ENCODE peak calls at places on chromosomes 2 and 18, in nine cellular contexts. One of them, this sample, is unnamed.

GRCh38 chr2:219570194-219570923 is 980 bp downstream of the OBSL1 start:
- DNase-seq in heart left ventricle: peak
- DNase-seq in stimulated activated CD8-positive, alpha-beta memory T cell treated with anti-CD3 and anti-CD28 coated beads, Interleukin-15, amount 100 ng/mL, for 24 hours: no peak
- DNase-seq in stimulated activated naive CD8-positive, alpha-beta T cell treated with anti-CD3 and anti-CD28 coated beads, Interleukin-15, Interleukin-2, amounts not matched to agents 100 U/mL and 50 U/mL, for 24 hours: peak
- DNase-seq in M059J: peak
- DNase-seq in NCI-H1105: no peak
- DNase-seq in dermis microvascular lymphatic vessel endothelial cell: peak
- DNase-seq in BJ: no peak
- DNase-seq in DMS153: no peak
- DNase-seq in this sample: peak

GRCh38 chr2:20438334-20439192 is 8.3 kb upstream of the RHOB start:
- DNase-seq in heart left ventricle: no peak
- DNase-seq in stimulated activated CD8-positive, alpha-beta memory T cell treated with anti-CD3 and anti-CD28 coated beads, Interleukin-15, amount 100 ng/mL, for 24 hours: no peak
- DNase-seq in stimulated activated naive CD8-positive, alpha-beta T cell treated with anti-CD3 and anti-CD28 coated beads, Interleukin-15, Interleukin-2, amounts not matched to agents 100 U/mL and 50 U/mL, for 24 hours: no peak
- DNase-seq in M059J: peak
- DNase-seq in NCI-H1105: no peak
- DNase-seq in dermis microvascular lymphatic vessel endothelial cell: peak
- DNase-seq in BJ: no peak
- DNase-seq in DMS153: peak
- DNase-seq in this sample: peak

GRCh38 chr2:30639836-30640235 is 167.4 kb downstream of the CAPN13 start:
- DNase-seq in heart left ventricle: no peak
- DNase-seq in stimulated activated CD8-positive, alpha-beta memory T cell treated with anti-CD3 and anti-CD28 coated beads, Interleukin-15, amount 100 ng/mL, for 24 hours: no peak
- DNase-seq in stimulated activated naive CD8-positive, alpha-beta T cell treated with anti-CD3 and anti-CD28 coated beads, Interleukin-15, Interleukin-2, amounts not matched to agents 100 U/mL and 50 U/mL, for 24 hours: no peak
- DNase-seq in M059J: no peak
- DNase-seq in NCI-H1105: no peak
- DNase-seq in dermis microvascular lymphatic vessel endothelial cell: no peak
- DNase-seq in BJ: no peak
- DNase-seq in DMS153: no peak
- DNase-seq in this sample: no peak

GRCh38 chr2:75592028-75592427 is 31.3 kb upstream of the EVA1A start:
- DNase-seq in heart left ventricle: no peak
- DNase-seq in stimulated activated CD8-positive, alpha-beta memory T cell treated with anti-CD3 and anti-CD28 coated beads, Interleukin-15, amount 100 ng/mL, for 24 hours: no peak
- DNase-seq in stimulated activated naive CD8-positive, alpha-beta T cell treated with anti-CD3 and anti-CD28 coated beads, Interleukin-15, Interleukin-2, amounts not matched to agents 100 U/mL and 50 U/mL, for 24 hours: no peak
- DNase-seq in M059J: peak
- DNase-seq in NCI-H1105: no peak
- DNase-seq in dermis microvascular lymphatic vessel endothelial cell: peak
- DNase-seq in BJ: peak
- DNase-seq in DMS153: peak
- DNase-seq in this sample: peak

GRCh38 chr2:64404743-64405142 is 49.2 kb upstream of the LGALSL start:
- DNase-seq in heart left ventricle: peak
- DNase-seq in stimulated activated CD8-positive, alpha-beta memory T cell treated with anti-CD3 and anti-CD28 coated beads, Interleukin-15, amount 100 ng/mL, for 24 hours: no peak
- DNase-seq in stimulated activated naive CD8-positive, alpha-beta T cell treated with anti-CD3 and anti-CD28 coated beads, Interleukin-15, Interleukin-2, amounts not matched to agents 100 U/mL and 50 U/mL, for 24 hours: no peak
- DNase-seq in M059J: peak
- DNase-seq in NCI-H1105: no peak
- DNase-seq in dermis microvascular lymphatic vessel endothelial cell: peak
- DNase-seq in BJ: no peak
- DNase-seq in DMS153: peak
- DNase-seq in this sample: peak

GRCh38 chr18:7415081-7415894 is 151.8 kb upstream of the PTPRM start:
- DNase-seq in heart left ventricle: no peak
- DNase-seq in stimulated activated CD8-positive, alpha-beta memory T cell treated with anti-CD3 and anti-CD28 coated beads, Interleukin-15, amount 100 ng/mL, for 24 hours: no peak
- DNase-seq in stimulated activated naive CD8-positive, alpha-beta T cell treated with anti-CD3 and anti-CD28 coated beads, Interleukin-15, Interleukin-2, amounts not matched to agents 100 U/mL and 50 U/mL, for 24 hours: no peak
- DNase-seq in M059J: no peak
- DNase-seq in NCI-H1105: no peak
- DNase-seq in dermis microvascular lymphatic vessel endothelial cell: no peak
- DNase-seq in BJ: no peak
- DNase-seq in DMS153: no peak
- DNase-seq in this sample: no peak

GRCh38 chr2:120075545-120075944 is 62.7 kb downstream of the EPB41L5 start:
- DNase-seq in heart left ventricle: no peak
- DNase-seq in stimulated activated CD8-positive, alpha-beta memory T cell treated with anti-CD3 and anti-CD28 coated beads, Interleukin-15, amount 100 ng/mL, for 24 hours: no peak
- DNase-seq in stimulated activated naive CD8-positive, alpha-beta T cell treated with anti-CD3 and anti-CD28 coated beads, Interleukin-15, Interleukin-2, amounts not matched to agents 100 U/mL and 50 U/mL, for 24 hours: no peak
- DNase-seq in M059J: no peak
- DNase-seq in NCI-H1105: no peak
- DNase-seq in dermis microvascular lymphatic vessel endothelial cell: no peak
- DNase-seq in BJ: no peak
- DNase-seq in DMS153: no peak
- DNase-seq in this sample: no peak

GRCh38 chr2:26477911-26478253 is at the start of gene OTOF:
- DNase-seq in heart left ventricle: peak
- DNase-seq in stimulated activated CD8-positive, alpha-beta memory T cell treated with anti-CD3 and anti-CD28 coated beads, Interleukin-15, amount 100 ng/mL, for 24 hours: no peak
- DNase-seq in stimulated activated naive CD8-positive, alpha-beta T cell treated with anti-CD3 and anti-CD28 coated beads, Interleukin-15, Interleukin-2, amounts not matched to agents 100 U/mL and 50 U/mL, for 24 hours: no peak
- DNase-seq in M059J: peak
- DNase-seq in NCI-H1105: no peak
- DNase-seq in dermis microvascular lymphatic vessel endothelial cell: peak
- DNase-seq in BJ: peak
- DNase-seq in DMS153: no peak
- DNase-seq in this sample: peak

GRCh38 chr2:237435844-237436590 is 22.1 kb upstream of the COL6A3 start:
- DNase-seq in heart left ventricle: no peak
- DNase-seq in stimulated activated CD8-positive, alpha-beta memory T cell treated with anti-CD3 and anti-CD28 coated beads, Interleukin-15, amount 100 ng/mL, for 24 hours: no peak
- DNase-seq in stimulated activated naive CD8-positive, alpha-beta T cell treated with anti-CD3 and anti-CD28 coated beads, Interleukin-15, Interleukin-2, amounts not matched to agents 100 U/mL and 50 U/mL, for 24 hours: peak
- DNase-seq in M059J: peak
- DNase-seq in NCI-H1105: no peak
- DNase-seq in dermis microvascular lymphatic vessel endothelial cell: no peak
- DNase-seq in BJ: no peak
- DNase-seq in DMS153: no peak
- DNase-seq in this sample: peak

GRCh38 chr2:195594248-195594647 is 62.8 kb upstream of the SLC39A10 start:
- DNase-seq in heart left ventricle: no peak
- DNase-seq in stimulated activated CD8-positive, alpha-beta memory T cell treated with anti-CD3 and anti-CD28 coated beads, Interleukin-15, amount 100 ng/mL, for 24 hours: no peak
- DNase-seq in stimulated activated naive CD8-positive, alpha-beta T cell treated with anti-CD3 and anti-CD28 coated beads, Interleukin-15, Interleukin-2, amounts not matched to agents 100 U/mL and 50 U/mL, for 24 hours: no peak
- DNase-seq in M059J: no peak
- DNase-seq in NCI-H1105: no peak
- DNase-seq in dermis microvascular lymphatic vessel endothelial cell: no peak
- DNase-seq in BJ: no peak
- DNase-seq in DMS153: no peak
- DNase-seq in this sample: no peak

GRCh38 chr18:51092097-51092496 is 62.1 kb downstream of the SMAD4 start:
- DNase-seq in heart left ventricle: no peak
- DNase-seq in stimulated activated CD8-positive, alpha-beta memory T cell treated with anti-CD3 and anti-CD28 coated beads, Interleukin-15, amount 100 ng/mL, for 24 hours: no peak
- DNase-seq in stimulated activated naive CD8-positive, alpha-beta T cell treated with anti-CD3 and anti-CD28 coated beads, Interleukin-15, Interleukin-2, amounts not matched to agents 100 U/mL and 50 U/mL, for 24 hours: no peak
- DNase-seq in M059J: no peak
- DNase-seq in NCI-H1105: no peak
- DNase-seq in dermis microvascular lymphatic vessel endothelial cell: no peak
- DNase-seq in BJ: no peak
- DNase-seq in DMS153: no peak
- DNase-seq in this sample: no peak

GRCh38 chr2:188695953-188696352 is 278.2 kb upstream of the COL3A1 start:
- DNase-seq in heart left ventricle: no peak
- DNase-seq in stimulated activated CD8-positive, alpha-beta memory T cell treated with anti-CD3 and anti-CD28 coated beads, Interleukin-15, amount 100 ng/mL, for 24 hours: no peak
- DNase-seq in stimulated activated naive CD8-positive, alpha-beta T cell treated with anti-CD3 and anti-CD28 coated beads, Interleukin-15, Interleukin-2, amounts not matched to agents 100 U/mL and 50 U/mL, for 24 hours: no peak
- DNase-seq in M059J: peak
- DNase-seq in NCI-H1105: no peak
- DNase-seq in dermis microvascular lymphatic vessel endothelial cell: no peak
- DNase-seq in BJ: peak
- DNase-seq in DMS153: no peak
- DNase-seq in this sample: peak